ENCODE peak calls at places on chromosome X, in four cellular contexts. T is K562, B is tibial nerve, Z is right atrium auricular region. F is an unnamed sample.

GRCh38 chrX:77070108-77070918 is 376.9 kb upstream of the FGF16 start:
- DNase-seq in B (no peak), Z (no peak), T (no peak), F (no peak)

GRCh38 chrX:66672106-66672505 is 33.2 kb upstream of the EDA2R start:
- DNase-seq in T (no peak), Z (no peak), B (no peak), F (no peak)

GRCh38 chrX:42107495-42108139 is 184.3 kb upstream of the CASK start:
- DNase-seq in Z (no peak), B (no peak), T (no peak), F (no peak)

GRCh38 chrX:43654431-43655150 is 1.5 kb upstream of the MAOA start:
- DNase-seq in Z (peak; percentile 91), B (peak; percentile 84), T (peak; percentile 88), F (peak; percentile 89)

GRCh38 chrX:81378550-81378949 is 176.6 kb downstream of the SH3BGRL start:
- DNase-seq in Z (no peak), B (no peak), T (no peak), F (no peak)

GRCh38 chrX:150063673-150064072 is 125.4 kb upstream of the EOLA2 start:
- DNase-seq in T (no peak), B (no peak), Z (no peak), F (no peak)

GRCh38 chrX:64975491-64975890 is 759 bp downstream of the ZC4H2 start:
- DNase-seq in B (peak; percentile 4), T (no peak), Z (no peak), F (peak; percentile 50)

GRCh38 chrX:45850197-45850774 is 649.6 kb upstream of the DIPK2B start:
- DNase-seq in T (no peak), Z (no peak), B (no peak), F (no peak)

GRCh38 chrX:37993857-37994619 is 12.3 kb upstream of the SYTL5 start:
- DNase-seq in B (no peak), T (peak; percentile 11), Z (no peak), F (no peak)

GRCh38 chrX:129653985-129654651 is 638 bp downstream of the APLN start:
- DNase-seq in Z (peak; percentile 57), B (no peak), T (no peak), F (peak; percentile 28)

GRCh38 chrX:13808293-13808692 is 8.6 kb downstream of the GPM6B start:
- DNase-seq in T (no peak), Z (no peak), B (no peak), F (no peak)

GRCh38 chrX:50726296-50726695 is 87.7 kb downstream of the SHROOM4 start:
- DNase-seq in B (no peak), T (no peak), Z (no peak), F (no peak)

GRCh38 chrX:9515973-9516538 is 51.2 kb downstream of the TBL1X start:
- DNase-seq in Z (no peak), T (peak; percentile 79), B (no peak), F (no peak)

GRCh38 chrX:122567911-122568310 is 616.2 kb upstream of the GRIA3 start:
- DNase-seq in B (no peak), T (no peak), Z (no peak), F (no peak)

GRCh38 chrX:77014655-77015377 is 432.4 kb upstream of the FGF16 start:
- DNase-seq in T (no peak), B (no peak), Z (no peak), F (peak; percentile 49)

GRCh38 chrX:112083624-112084326 is 1.2 kb upstream of the TRPC5 start:
- DNase-seq in B (no peak), T (no peak), Z (no peak), F (no peak)

GRCh38 chrX:148535639-148536038 is 35.2 kb downstream of the AFF2 start:
- DNase-seq in B (no peak), T (no peak), Z (no peak), F (no peak)

GRCh38 chrX:51893931-51894696 is 691 bp downstream of the MAGED1 start:
- DNase-seq in B (no peak), T (no peak), Z (no peak), F (peak; percentile 51)

GRCh38 chrX:70434914-70435586 is 9.6 kb upstream of the DLG3 start:
- DNase-seq in Z (no peak), B (no peak), T (no peak), F (no peak)

GRCh38 chrX:30659421-30659820 is 6.2 kb downstream of the GK start:
- DNase-seq in T (peak; percentile 58), Z (no peak), B (no peak), F (no peak)

GRCh38 chrX:28756647-28757046 is 169.4 kb downstream of the IL1RAPL1 start:
- DNase-seq in Z (no peak), T (no peak), B (no peak), F (no peak)

GRCh38 chrX:12974217-12974796 is 603 bp upstream of the TMSB4X start:
- DNase-seq in B (peak; percentile 40), Z (peak; percentile 83), T (peak; percentile 66), F (no peak)

GRCh38 chrX:19072372-19072771 is 49.9 kb downstream of the ADGRG2 start:
- DNase-seq in Z (no peak), T (no peak), B (no peak), F (no peak)

GRCh38 chrX:24982306-24982965 is 33.3 kb downstream of the ARX start:
- DNase-seq in B (no peak), Z (no peak), T (no peak), F (no peak)

GRCh38 chrX:56728752-56729151 is 291 bp upstream of the NBDY start:
- DNase-seq in Z (no peak), T (no peak), B (peak; percentile 5), F (peak; percentile 35)

GRCh38 chrX:13377537-13377936 is 57.7 kb upstream of the ATXN3L start:
- DNase-seq in Z (no peak), T (no peak), B (no peak), F (peak; percentile 18)

DNA sequence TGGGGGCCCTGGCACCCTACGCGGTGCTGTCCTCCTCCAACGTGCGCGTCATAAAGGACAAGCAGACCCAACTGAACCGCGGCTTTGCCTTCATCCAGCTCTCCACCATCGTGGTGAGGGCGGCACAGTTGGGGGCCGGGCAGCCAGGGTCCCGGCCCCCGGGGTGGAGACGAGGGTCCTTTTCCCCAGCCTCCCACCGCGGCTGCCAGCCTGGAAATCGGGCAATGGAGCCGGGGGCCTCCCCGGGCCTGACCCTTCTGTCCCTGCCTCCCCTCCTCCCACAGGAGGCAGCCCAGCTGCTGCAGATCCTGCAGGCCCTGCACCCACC is 13.7 kb upstream of the UBA1 start:
- DNase-seq in Z (no peak), T (no peak), B (no peak), F (no peak)
- TF ChIP-seq CTCF in Z (no peak), T (no peak), B (no peak), F (no peak)

GRCh38 chrX:101370888-101371504 is 15.0 kb downstream of the BTK start:
- DNase-seq in T (no peak), Z (no peak), B (no peak), F (no peak)

GRCh38 chrX:101368800-101369199 is 17.2 kb downstream of the BTK start:
- DNase-seq in Z (no peak), T (no peak), B (no peak), F (no peak)

GRCh38 chrX:101369687-101370086 is 16.3 kb downstream of the BTK start:
- DNase-seq in B (no peak), T (no peak), Z (no peak), F (no peak)
- H3K4me1 ChIP-seq in B (no peaks in the 10 kb centered on the region), T (no peaks in the 10 kb centered on the region), Z (no peaks in the 10 kb centered on the region), F (no peaks in the 10 kb centered on the region)

DNA sequence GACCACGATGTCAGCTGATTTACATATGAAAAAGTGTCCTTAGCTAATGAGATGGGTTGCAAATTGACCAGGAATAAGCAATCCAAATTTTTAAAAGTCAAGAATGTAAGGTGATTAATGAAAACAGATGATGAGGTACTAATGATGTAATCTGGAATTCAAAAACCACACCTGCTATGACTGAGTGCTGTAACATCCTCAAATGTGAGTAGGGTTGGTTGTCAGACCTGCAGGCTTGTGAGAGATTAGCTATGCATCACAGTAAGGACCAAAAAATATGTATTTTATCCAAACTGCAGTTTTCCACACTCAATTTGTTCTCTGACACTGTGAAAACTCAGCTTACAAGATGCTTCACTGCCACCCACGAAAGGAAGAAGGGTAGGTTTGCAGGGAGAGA is 242.5 kb downstream of the OPHN1 start:
- DNase-seq in T (no peak), Z (no peak), B (no peak), F (no peak)
- H3K9me3 ChIP-seq in T (no peaks in the 10 kb centered on the region), Z (no peaks in the 10 kb centered on the region), B (no peaks in the 10 kb centered on the region), F (no peaks in the 10 kb centered on the region)

DNA sequence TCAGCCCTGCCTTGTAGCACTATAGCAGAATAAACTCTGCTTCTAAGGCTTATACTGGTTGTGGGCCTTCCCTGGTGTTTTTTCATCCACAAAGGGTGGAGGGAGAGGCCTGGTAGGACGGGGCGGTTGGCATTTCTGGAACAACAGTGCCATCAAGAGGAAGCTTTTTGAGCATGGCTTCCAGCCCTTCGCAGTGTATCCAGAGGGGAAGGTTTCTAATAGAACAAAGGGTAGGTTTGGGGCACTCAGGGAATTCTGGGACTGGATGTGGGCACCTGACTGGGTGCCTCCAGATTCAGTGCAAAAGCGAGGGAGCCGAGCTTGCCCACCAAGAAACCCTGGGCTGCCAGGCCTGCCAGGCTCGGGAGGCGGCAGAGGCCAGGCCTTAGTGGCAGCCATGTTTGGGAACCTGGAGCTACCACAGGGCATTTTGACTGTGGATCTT is 229.6 kb upstream of the AGTR2 start:
- DNase-seq in T (peak; percentile 32), Z (peak; percentile 76), B (no peak), F (peak; percentile 77)
- TF ChIP-seq CTCF in T (peak; percentile 11), Z (peak; percentile 57), B (peak; percentile 61), F (peak; percentile 59)